ENCODE peak calls at places on chromosomes 3 and 15, in five cellular contexts. C is NCI-H2107, M is HS-27A, S is AML-193, Y is NCI-H1694. H is an unnamed sample.

GRCh38 chr3:185851959-185852358 is 27.1 kb upstream of the IGF2BP2 start:
- DNase-seq in S (no peak), C (no peak), Y (no peak), M (no peak), H (no peak)

GRCh38 chr3:156448300-156448699 is 106.6 kb downstream of the SSR3 start:
- DNase-seq in C (no peak), Y (no peak), S (peak), M (peak), H (no peak)

GRCh38 chr15:83288381-83288801 is 3.9 kb upstream of the BNC1 start:
- DNase-seq in C (no peak), S (no peak), M (no peak), Y (no peak), H (peak)

GRCh38 chr15:73346735-73347312 is 21.9 kb downstream of the HCN4 start:
- DNase-seq in S (no peak), C (no peak), Y (no peak), M (no peak), H (peak)

GRCh38 chr3:172244011-172244410 is 204.2 kb downstream of the GHSR start:
- DNase-seq in C (no peak), M (no peak), Y (no peak), S (no peak), H (no peak)

GRCh38 chr3:37456270-37456708 is 281.9 kb upstream of the LRRFIP2 start:
- DNase-seq in S (no peak), C (no peak), Y (no peak), M (no peak), H (no peak)

GRCh38 chr3:181446741-181447140 is 265.0 kb upstream of the SOX2 start:
- DNase-seq in C (no peak), S (no peak), M (no peak), Y (no peak), H (no peak)

GRCh38 chr15:81113861-81114261 is 20.2 kb upstream of the CFAP161 start:
- DNase-seq in S (no peak), Y (no peak), C (no peak), M (no peak), H (no peak)

GRCh38 chr3:152202976-152203626 is 65.6 kb upstream of the MBNL1 start:
- DNase-seq in C (no peak), Y (no peak), M (no peak), S (peak), H (no peak)

GRCh38 chr3:69499899-69500316 is 114.0 kb upstream of the FRMD4B start:
- DNase-seq in M (no peak), Y (no peak), S (no peak), C (no peak), H (no peak)

GRCh38 chr15:38017721-38018120 is 83.3 kb downstream of the TMCO5A start:
- DNase-seq in S (no peak), C (no peak), Y (no peak), M (no peak), H (no peak)

GRCh38 chr15:101369676-101370075 is 74.6 kb upstream of the SNRPA1 start:
- DNase-seq in C (no peak), M (no peak), Y (no peak), S (no peak), H (no peak)

GRCh38 chr15:68542771-68543544 is 35.8 kb upstream of the CORO2B start:
- DNase-seq in M (peak), C (no peak), S (no peak), Y (no peak), H (no peak)

GRCh38 chr3:146380052-146380451 is 89.3 kb downstream of the PLSCR2 start:
- DNase-seq in S (no peak), C (no peak), Y (no peak), M (no peak), H (no peak)

GRCh38 chr3:161031134-161031533 is 74.0 kb downstream of the B3GALNT1 start:
- DNase-seq in C (no peak), S (no peak), M (no peak), Y (no peak), H (no peak)

GRCh38 chr3:97256060-97256459 is 441.7 kb downstream of the EPHA6 start:
- DNase-seq in S (no peak), Y (no peak), C (no peak), M (no peak), H (no peak)

GRCh38 chr3:120673116-120673515 is 8.9 kb downstream of the HGD start:
- DNase-seq in S (no peak), M (no peak), C (no peak), Y (no peak), H (no peak)

GRCh38 chr15:83474578-83474977 is 27.4 kb downstream of the SH3GL3 start:
- DNase-seq in S (no peak), C (no peak), M (no peak), Y (no peak), H (no peak)

GRCh38 chr3:139732729-139733128 is 55.0 kb upstream of the NMNAT3 start:
- DNase-seq in S (no peak), C (no peak), M (no peak), Y (no peak), H (no peak)

GRCh38 chr3:140896997-140897396 is 44.6 kb upstream of the SLC25A36 start:
- DNase-seq in S (no peak), Y (no peak), M (no peak), C (no peak), H (no peak)

GRCh38 chr3:78645628-78646310 is 1122.0 kb downstream of the ROBO1 start:
- DNase-seq in Y (peak), M (peak), S (peak), C (peak), H (no peak)

GRCh38 chr3:170469151-170470062 is 50.7 kb downstream of the CLDN11 start:
- DNase-seq in C (peak), M (no peak), S (no peak), Y (no peak), H (no peak)

GRCh38 chr3:44099566-44100297 is 142.0 kb upstream of the TOPAZ1 start:
- DNase-seq in M (no peak), C (no peak), Y (no peak), S (no peak), H (peak)

GRCh38 chr15:31508656-31509055 is 182.0 kb downstream of the KLF13 start:
- DNase-seq in S (no peak), Y (no peak), C (no peak), M (no peak), H (no peak)

GRCh38 chr3:51099794-51100542 is 285.1 kb upstream of the MANF start:
- DNase-seq in Y (peak), M (peak), C (no peak), S (peak), H (peak)

GRCh38 chr3:161349529-161350278 is 21.6 kb downstream of the SPTSSB start:
- DNase-seq in C (no peak), M (peak), Y (no peak), S (peak), H (no peak)

GRCh38 chr15:95295311-95295710 is 1035.2 kb upstream of the NR2F2 start:
- DNase-seq in S (no peak), C (no peak), M (no peak), Y (no peak), H (no peak)

GRCh38 chr3:98893740-98894139 is 7.8 kb downstream of the DCBLD2 start:
- DNase-seq in S (peak), Y (no peak), M (no peak), C (no peak), H (no peak)

GRCh38 chr3:22373827-22374226 is 622.8 kb upstream of the ZNF385D start:
- DNase-seq in C (no peak), S (no peak), M (no peak), Y (no peak), H (no peak)

GRCh38 chr15:43828061-43828657 is 1.4 kb downstream of the WDR76 start:
- DNase-seq in S (no peak), M (no peak), C (no peak), Y (no peak), H (no peak)

GRCh38 chr3:43515208-43515917 is 106.4 kb downstream of the ANO10 start:
- DNase-seq in Y (no peak), C (no peak), S (no peak), M (no peak), H (no peak)

GRCh38 chr3:37862219-37862711 is 585 bp downstream of the CTDSPL start:
- DNase-seq in M (no peak), C (no peak), Y (no peak), S (peak), H (peak)

GRCh38 chr15:101492752-101493692 is 3.5 kb upstream of the PCSK6 start:
- DNase-seq in C (no peak), M (no peak), Y (no peak), S (no peak), H (no peak)

GRCh38 chr15:67199391-67199790 is 55.1 kb downstream of the AAGAB start:
- DNase-seq in M (no peak), C (no peak), Y (no peak), S (no peak), H (no peak)

H was measured in ecto neural progenitor cell.